ENCODE peak calls at places on chromosomes 16 and 17, in seven cellular contexts. S, F, V, R, E, J and M are unnamed samples.

GRCh38 chr17:47701603-47702002 is 7.6 kb downstream of the TBKBP1 start:
- DNase-seq in R (no peak), V (no peak), J (peak), E (no peak), F (no peak), S (peak), M (no peak)

GRCh38 chr16:77869997-77870813 is 81.8 kb downstream of the VAT1L start:
- DNase-seq in E (peak), S (no peak), V (peak), R (no peak), J (no peak), F (no peak), M (no peak)

GRCh38 chr16:13316008-13316407 is 414.6 kb downstream of the SHISA9 start:
- DNase-seq in E (no peak), F (no peak), V (peak), J (no peak), R (no peak), S (no peak), M (no peak)

GRCh38 chr17:29766796-29767327 is 144.2 kb upstream of the CORO6 start:
- DNase-seq in R (no peak), E (no peak), J (no peak), S (no peak), F (no peak), V (no peak), M (no peak)

GRCh38 chr17:77465358-77466041 is 324.7 kb downstream of the SEC14L1 start:
- DNase-seq in V (peak), J (no peak), R (no peak), F (no peak), E (peak), S (no peak), M (no peak)

GRCh38 chr16:79776243-79776884 is 175.8 kb upstream of the MAF start:
- DNase-seq in V (no peak), S (peak), R (no peak), E (no peak), F (peak), J (no peak), M (peak)

GRCh38 chr16:55640714-55641327 is 15.0 kb upstream of the SLC6A2 start:
- DNase-seq in F (no peak), V (no peak), R (peak), S (no peak), E (no peak), J (no peak), M (no peak)

GRCh38 chr17:72142614-72143013 is 21.8 kb downstream of the SOX9 start:
- DNase-seq in V (no peak), F (no peak), S (no peak), E (no peak), J (no peak), R (no peak), M (no peak)

GRCh38 chr16:83666449-83666848 is 141.3 kb upstream of the HSBP1 start:
- DNase-seq in S (no peak), R (no peak), F (no peak), E (no peak), J (no peak), V (no peak), M (no peak)

GRCh38 chr17:2466936-2467335 is 44.8 kb downstream of the METTL16 start:
- DNase-seq in R (no peak), V (no peak), S (no peak), E (no peak), F (no peak), J (no peak), M (no peak)

GRCh38 chr16:106623-107324 is 28.7 kb downstream of the MPG start:
- DNase-seq in E (peak), J (no peak), S (peak), R (no peak), F (peak), V (peak), M (peak)

GRCh38 chr17:28045304-28045703 is 2.8 kb downstream of the NLK start:
- DNase-seq in V (no peak), J (no peak), E (no peak), R (no peak), F (no peak), S (no peak), M (no peak)
- H3K4me3 ChIP-seq in V (no peak), J (peak), E (no peak), R (no peak), F (no peak), S (no peak), M (no peak)

DNA sequence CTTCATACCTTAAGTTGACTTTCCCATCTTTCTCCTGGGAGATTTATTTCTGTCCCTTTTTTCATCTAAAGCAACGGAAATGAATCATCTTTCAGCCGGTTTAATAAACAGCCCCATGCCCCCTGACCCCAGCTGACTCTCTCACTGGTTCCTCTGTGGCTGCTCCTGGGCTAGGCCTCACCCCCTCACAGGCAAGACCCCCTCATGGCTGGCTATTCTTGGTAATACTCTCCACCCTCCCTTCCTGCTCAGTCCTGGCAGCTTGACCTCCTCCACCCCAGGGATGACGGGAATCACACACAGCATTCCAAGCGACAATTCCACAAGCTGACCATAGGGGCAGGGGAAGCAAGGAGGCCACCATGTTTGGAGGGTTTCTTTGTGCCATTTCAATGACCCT is 1.5 kb upstream of the ADAP2 start:
- DNase-seq in J (peak), S (no peak), V (no peak), E (peak), F (no peak), R (no peak), M (peak)
- TF ChIP-seq CTCF in J (no peak), S (no peak), V (no peak), E (no peak), F (no peak), R (no peak), M (no peak)

DNA sequence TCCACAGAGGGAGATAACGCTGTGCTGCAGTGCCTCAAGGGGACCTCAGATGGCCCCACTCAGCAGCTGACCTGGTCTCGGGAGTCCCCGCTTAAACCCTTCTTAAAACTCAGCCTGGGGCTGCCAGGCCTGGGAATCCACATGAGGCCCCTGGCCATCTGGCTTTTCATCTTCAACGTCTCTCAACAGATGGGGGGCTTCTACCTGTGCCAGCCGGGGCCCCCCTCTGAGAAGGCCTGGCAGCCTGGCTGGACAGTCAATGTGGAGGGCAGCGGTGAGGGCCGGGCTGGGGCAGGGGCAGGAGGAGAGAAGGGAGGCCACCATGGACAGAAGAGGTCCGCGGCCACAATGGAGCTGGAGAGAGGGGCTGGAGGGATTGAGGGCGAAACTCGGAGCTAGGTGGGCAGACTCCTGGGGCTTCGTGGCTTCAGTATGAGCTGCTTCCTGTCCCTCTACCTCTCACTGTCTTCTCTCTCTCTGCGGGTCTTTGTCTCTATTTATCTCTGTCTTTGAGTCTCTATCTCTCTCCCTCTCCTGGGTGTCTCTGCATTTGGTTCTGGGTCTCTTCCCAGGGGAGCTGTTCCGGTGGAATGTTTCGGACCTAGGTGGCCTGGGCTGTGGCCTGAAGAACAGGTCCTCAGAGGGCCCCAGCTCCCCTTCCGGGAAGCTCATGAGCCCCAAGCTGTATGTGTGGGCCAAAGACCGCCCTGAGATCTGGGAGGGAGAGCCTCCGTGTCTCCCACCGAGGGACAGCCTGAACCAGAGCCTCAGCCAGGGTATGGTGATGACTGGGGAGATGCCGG is 769 bp downstream of the CD19 start:
- DNase-seq in J (no peak), S (no peak), F (no peak), E (no peak), R (no peak), V (no peak), M (no peak)
- TF ChIP-seq POLR2A in J (no peak), S (no peak), F (no peak), E (no peak), R (no peak), V (no peak), M (no peak)

DNA sequence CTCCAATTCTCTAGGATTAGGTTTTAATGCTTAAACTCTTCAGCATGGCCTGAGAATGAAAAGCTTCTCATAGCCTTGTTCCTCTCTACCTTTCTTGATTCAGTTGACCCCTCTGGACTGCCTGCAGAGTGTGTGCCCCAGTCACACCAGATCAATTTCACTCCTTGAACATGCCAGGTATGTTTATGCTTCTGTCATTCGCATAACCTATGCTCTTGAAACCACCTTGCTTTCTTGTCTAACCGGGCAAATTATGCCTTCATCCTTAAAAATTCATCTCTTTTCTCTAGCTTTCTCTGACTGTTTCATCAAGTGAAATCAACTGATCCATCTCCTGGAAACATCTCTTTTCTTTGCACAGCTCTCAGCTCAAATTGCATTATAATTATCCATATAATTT is 42.3 kb downstream of the CDH11 start:
- DNase-seq in J (no peak), S (no peak), E (no peak), R (no peak), F (no peak), V (no peak), M (no peak)
- H3K4me3 ChIP-seq in J (no peak), S (no peak), E (no peak), R (no peak), F (no peak), V (no peak), M (no peak)

GRCh38 chr17:39678340-39679116 is 9.3 kb downstream of the PGAP3 start:
- DNase-seq in V (no peak), F (no peak), S (no peak), J (peak), R (no peak), E (no peak), M (no peak)
- TF ChIP-seq CTCF in V (no peak), F (no peak), S (no peak), J (no peak), R (no peak), E (no peak), M (no peak)

DNA sequence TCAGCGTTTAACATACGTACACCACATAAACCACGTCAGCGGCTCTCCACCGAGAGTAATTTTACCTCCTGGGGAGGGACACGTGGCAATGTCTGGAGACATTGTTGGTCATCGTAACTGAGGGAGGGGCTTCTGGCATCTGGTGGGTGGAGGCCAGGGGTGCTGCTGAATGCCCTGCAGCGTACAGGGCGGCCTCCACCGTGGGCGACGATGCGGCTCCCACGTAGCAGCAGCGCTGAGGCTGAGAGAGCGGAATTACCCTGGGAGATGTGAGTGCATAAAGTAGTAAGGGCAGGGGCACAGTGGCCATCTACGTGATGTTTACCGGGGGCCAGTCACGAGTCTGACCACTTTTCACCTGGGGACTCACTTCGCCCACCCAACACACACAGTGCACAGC is 212.4 kb downstream of the RBFOX3 start:
- DNase-seq in R (no peak), E (no peak), J (no peak), V (no peak), F (no peak), S (no peak), M (no peak)
- TF ChIP-seq POLR2A in R (no peak), E (no peak), J (no peak), V (no peak), F (no peak), S (no peak), M (no peak)

GRCh38 chr17:1454541-1454940 is 1.5 kb downstream of the CRK start:
- DNase-seq in F (no peak), R (no peak), S (no peak), V (no peak), J (no peak), E (peak), M (no peak)
- H3K4me3 ChIP-seq in F (peak), R (peak), S (no peak), V (no peak), J (peak), E (peak), M (no peak)

DNA sequence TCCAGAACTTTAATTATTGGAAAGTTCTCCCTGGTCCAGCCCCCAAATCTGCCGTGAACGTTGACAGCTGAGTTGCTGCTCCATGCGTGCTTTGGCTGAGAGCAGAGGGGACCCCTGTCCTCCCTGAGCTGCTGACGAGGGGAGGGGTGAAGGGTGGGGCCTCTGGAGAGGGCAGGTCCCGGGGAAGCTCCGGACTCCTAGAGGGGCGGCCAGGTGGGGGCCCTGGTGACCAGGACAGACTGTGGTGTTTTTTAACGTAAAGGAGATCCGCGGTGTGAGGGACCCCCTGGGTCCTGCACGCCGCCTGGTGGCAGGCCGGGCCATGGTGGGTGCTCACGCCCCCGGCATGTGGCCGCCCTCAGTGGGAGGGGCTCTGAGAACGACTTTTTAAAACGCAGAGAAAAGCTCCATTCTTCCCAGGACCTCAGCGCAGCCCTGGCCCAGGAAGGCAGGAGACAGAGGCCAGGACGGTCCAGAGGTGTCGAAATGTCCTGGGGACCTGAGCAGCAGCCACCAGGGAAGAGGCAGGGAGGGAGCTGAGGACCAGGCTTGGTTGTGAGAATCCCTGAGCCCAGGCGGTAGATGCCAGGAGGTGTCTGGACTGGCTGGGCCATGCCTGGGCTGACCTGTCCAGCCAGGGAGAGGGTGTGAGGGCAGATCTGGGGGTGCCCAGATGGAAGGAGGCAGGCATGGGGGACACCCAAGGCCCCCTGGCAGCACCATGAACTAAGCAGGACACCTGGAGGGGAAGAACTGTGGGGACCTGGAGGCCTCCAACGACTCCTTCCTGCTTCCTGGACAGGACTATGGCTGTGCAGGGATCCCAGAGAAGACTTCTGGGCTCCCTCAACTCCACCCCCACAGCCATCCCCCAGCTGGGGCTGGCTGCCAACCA is at the start of gene MC1R:
- DNase-seq in F (no peak), V (no peak), J (no peak), S (no peak), R (no peak), E (peak), M (no peak)
- TF ChIP-seq CTCF in F (no peak), V (peak), J (peak), S (no peak), R (peak), E (peak), M (no peak)